ENCODE peak calls at places on chromosomes 1 and 21, in six cellular contexts. F is stomach, G is Panc1, R is heart left ventricle, K is ovary, N is lower lobe of right lung. L is an unnamed sample.
A peak's percentile ranks its signal among the peaks of the same experiment; 100 is the strongest.

GRCh38 chr1:76336951-76337371 is 262.4 kb downstream of the ST6GALNAC3 start:
- DNase-seq in R (peak; percentile 73), G (no peak), N (peak; percentile 65), K (peak; percentile 84), F (no peak), L (peak; percentile 90)

GRCh38 chr1:163168053-163168452 is 34.7 kb downstream of the RGS5 start:
- DNase-seq in F (no peak), R (no peak), G (peak; percentile 75), N (no peak), K (no peak), L (no peak)

GRCh38 chr1:17890056-17890814 is 135.1 kb downstream of the ACTL8 start:
- DNase-seq in G (no peak), K (no peak), R (no peak), N (no peak), F (no peak), L (no peak)

GRCh38 chr21:42341776-42342542 is 8.8 kb downstream of the TFF2 start:
- DNase-seq in G (no peak), F (no peak), K (no peak), R (no peak), N (no peak), L (no peak)

GRCh38 chr1:167905671-167906070 is 8.3 kb downstream of the ADCY10 start:
- DNase-seq in F (no peak), N (no peak), K (no peak), G (no peak), R (no peak), L (no peak)

GRCh38 chr1:224959656-224960055 is 30.2 kb downstream of the DNAH14 start:
- DNase-seq in N (no peak), F (no peak), G (no peak), K (no peak), R (no peak), L (no peak)

GRCh38 chr1:168485048-168485447 is 58.7 kb downstream of the XCL2 start:
- DNase-seq in N (no peak), R (no peak), K (no peak), G (no peak), F (no peak), L (no peak)

GRCh38 chr1:162187676-162188075 is 118.2 kb downstream of the NOS1AP start:
- DNase-seq in R (no peak), K (no peak), G (no peak), F (no peak), N (no peak), L (peak; percentile 20)

GRCh38 chr1:58446368-58446767 is 100.2 kb downstream of the OMA1 start:
- DNase-seq in N (no peak), K (no peak), G (no peak), R (no peak), F (no peak), L (no peak)

GRCh38 chr1:116754203-116754977 is at the start of gene CD2:
- DNase-seq in R (no peak), G (no peak), K (no peak), N (no peak), F (peak; percentile 39), L (peak; percentile 21)

GRCh38 chr1:97781762-97782337 is 139.0 kb downstream of the DPYD start:
- DNase-seq in N (no peak), G (no peak), K (no peak), F (no peak), R (no peak), L (no peak)

GRCh38 chr1:43421976-43422750 is 31.6 kb downstream of the HYI start:
- DNase-seq in N (no peak), R (no peak), F (no peak), G (no peak), K (no peak), L (no peak)

GRCh38 chr1:181485276-181486097 is 2.2 kb downstream of the CACNA1E start:
- DNase-seq in K (no peak), R (no peak), N (peak; percentile 50), G (no peak), F (no peak), L (peak; percentile 52)

GRCh38 chr1:180194546-180195207 is 35.4 kb upstream of the LHX4 start:
- DNase-seq in R (peak; percentile 55), G (no peak), F (no peak), K (no peak), N (no peak), L (no peak)

DNA sequence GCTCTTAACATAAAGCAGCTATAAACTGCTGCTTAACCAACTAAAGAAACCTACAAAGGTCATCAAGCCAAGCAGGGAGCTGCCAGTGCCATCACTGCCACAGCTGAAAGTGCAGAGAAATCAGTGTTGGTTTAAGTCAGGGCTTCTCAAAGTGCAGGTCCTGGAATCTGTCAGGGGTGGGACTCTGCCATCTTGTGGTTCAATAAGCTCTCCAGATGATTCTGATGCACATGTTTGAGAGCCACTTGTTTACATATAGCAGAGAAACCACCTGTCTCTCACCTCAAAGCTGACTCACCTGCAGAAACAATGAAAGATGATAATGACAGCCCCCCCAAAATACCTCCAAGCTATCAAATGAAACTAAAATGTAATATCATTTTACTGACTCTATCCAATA is 49.3 kb downstream of the SH3GLB1 start:
- DNase-seq in K (no peak), N (no peak), F (no peak), G (no peak), R (no peak), L (no peak)
- TF ChIP-seq CTCF in K (no peak), N (no peak), F (no peak), G (peak; percentile 51), R (no peak), L (no peak)

DNA sequence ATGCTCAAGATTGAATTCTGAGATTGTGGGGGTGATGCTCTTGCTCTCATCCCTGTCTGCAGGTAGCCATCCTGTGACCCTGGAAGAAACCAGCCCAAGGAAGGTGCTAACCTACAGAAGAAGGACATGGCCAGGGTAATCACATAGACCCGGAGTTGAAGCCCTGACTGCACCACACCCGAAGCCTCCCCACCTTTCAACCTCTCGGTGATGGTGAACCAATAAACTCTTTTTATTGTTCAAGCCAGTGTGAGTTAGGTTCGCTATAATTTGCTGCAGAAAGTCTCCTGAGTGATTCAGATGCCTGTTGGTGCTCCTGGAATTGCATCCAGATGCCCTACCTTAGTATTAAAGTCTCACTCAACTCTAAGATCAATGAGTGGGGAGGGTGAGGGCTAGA is 163.6 kb downstream of the PLPP3 start:
- DNase-seq in F (no peak), N (no peak), R (no peak), K (no peak), G (no peak), L (no peak)
- H3K4me1 ChIP-seq in F (peaks cover 27% of the 10 kb centered on the region), N (peaks cover 16% of the 10 kb centered on the region), R (peaks cover 27% of the 10 kb centered on the region), K (no peaks in the 10 kb centered on the region), G (peaks cover 12% of the 10 kb centered on the region), L (no peaks in the 10 kb centered on the region)

GRCh38 chr1:40476924-40477679 is at the start of gene ZFP69:
- DNase-seq in K (peak; percentile 76), N (peak; percentile 85), R (peak; percentile 89), F (peak; percentile 64), G (no peak), L (peak; percentile 61)

GRCh38 chr1:40477680-40478057 is 579 bp downstream of the ZFP69 start:
- DNase-seq in R (no peak), K (no peak), N (no peak), F (no peak), G (no peak), L (no peak)

GRCh38 chr1:40479156-40479555 is 2.1 kb downstream of the ZFP69 start:
- DNase-seq in K (no peak), R (no peak), G (no peak), F (no peak), N (no peak), L (no peak)

GRCh38 chr1:40475268-40475667 is 1.8 kb upstream of the ZFP69 start:
- DNase-seq in G (no peak), K (no peak), N (no peak), R (no peak), F (no peak), L (no peak)

DNA sequence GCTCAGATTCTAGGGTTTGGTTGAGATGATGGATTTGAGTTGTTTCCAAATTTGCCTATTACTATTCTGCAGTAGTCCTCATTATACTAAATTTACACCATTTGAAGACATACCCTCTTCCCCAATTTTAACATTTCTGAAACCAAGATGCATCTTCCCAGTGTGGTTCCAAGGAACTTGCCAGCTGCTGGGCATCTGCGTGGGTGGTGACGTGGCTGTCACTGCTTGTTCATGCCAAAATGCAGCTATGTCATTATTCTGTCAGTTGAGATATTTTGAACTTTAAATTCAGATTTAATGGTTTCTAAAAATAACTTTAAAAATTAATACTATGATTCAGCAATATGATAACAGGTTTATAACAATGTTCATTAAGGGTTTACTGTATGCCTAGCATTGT is 1.2 kb downstream of the ZFP69 start:
- DNase-seq in R (no peak), G (no peak), K (no peak), F (no peak), N (no peak), L (no peak)
- H3K4me3 ChIP-seq in R (peak overlapping the region; percentile 95), G (peak overlapping the region; percentile 79), K (peak overlapping the region; percentile 66), F (peak overlapping the region; percentile 68), N (peak overlapping the region; percentile 93), L (no peak overlapping the region)

DNA sequence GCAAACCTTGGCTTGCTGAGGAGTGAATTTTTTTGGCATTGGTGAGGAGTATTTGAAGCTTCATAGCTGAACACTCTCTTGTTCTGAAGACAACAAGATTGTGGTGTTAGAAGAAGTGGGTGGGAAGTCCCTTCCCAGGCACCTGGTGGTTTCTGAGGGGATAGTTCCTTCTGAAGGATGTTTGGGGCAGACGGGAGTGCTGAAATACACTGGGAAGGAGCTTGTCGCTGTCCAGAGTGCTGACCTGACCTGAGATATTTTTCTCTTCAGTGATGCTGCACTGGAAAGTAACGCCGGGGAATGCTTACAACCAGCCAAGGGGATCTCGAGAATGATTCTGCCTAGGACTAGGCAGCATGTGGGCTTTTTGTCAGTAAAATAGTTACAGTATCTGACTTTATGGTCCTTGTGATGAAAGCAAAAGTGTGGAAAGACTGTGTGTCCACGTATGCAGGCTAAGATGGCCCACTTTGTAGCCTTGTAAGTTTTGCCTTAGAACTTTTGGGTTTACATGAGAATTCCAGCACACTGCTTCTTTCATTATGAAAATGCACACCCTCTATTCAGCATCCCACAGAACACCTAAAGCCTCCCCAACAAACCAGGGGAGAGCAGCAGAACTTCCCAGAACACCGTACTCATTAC is 33.1 kb upstream of the NFASC start:
- DNase-seq in G (no peak), K (peak; percentile 69), N (no peak), R (no peak), F (no peak), L (peak; percentile 55)
- TF ChIP-seq CTCF in G (no peak), K (no peak), N (no peak), R (no peak), F (no peak), L (no peak)

GRCh38 chr21:34076835-34077234 is 3.5 kb downstream of the MRPS6 start:
- DNase-seq in K (no peak), G (no peak), N (no peak), F (no peak), R (no peak), L (peak; percentile 10)

GRCh38 chr21:34078915-34079314 is 5.5 kb downstream of the MRPS6 start:
- DNase-seq in F (no peak), R (no peak), G (no peak), K (no peak), N (no peak), L (peak; percentile 50)

GRCh38 chr21:34080693-34081092 is 7.3 kb downstream of the MRPS6 start:
- DNase-seq in R (no peak), G (no peak), F (no peak), K (no peak), N (no peak), L (no peak)

GRCh38 chr21:34075760-34076159 is 2.4 kb downstream of the MRPS6 start:
- DNase-seq in R (no peak), G (no peak), F (no peak), K (no peak), N (no peak), L (no peak)

GRCh38 chr21:34077888-34078287 is 4.5 kb downstream of the MRPS6 start:
- DNase-seq in G (no peak), R (no peak), F (no peak), K (no peak), N (no peak), L (no peak)
- H3K4me1 ChIP-seq in G (peaks cover 60% of the 10 kb centered on the region), R (peaks cover 45% of the 10 kb centered on the region), F (peaks cover 42% of the 10 kb centered on the region), K (peaks cover 16% of the 10 kb centered on the region), N (peaks cover 41% of the 10 kb centered on the region), L (peaks cover 55% of the 10 kb centered on the region)